ENCODE peak calls at places on chromosomes 3 and 15, in four cellular contexts. One of them, this sample, is unnamed.

GRCh38 chr3:23809294-23809693 is 3.5 kb downstream of the UBE2E1 start:
- DNase-seq in nucleus accumbens: no peak
- DNase-seq in T1000: no peak
- DNase-seq in astrocyte: no peak
- DNase-seq in this sample: no peak

GRCh38 chr15:85743392-85744045 is 51.2 kb downstream of the KLHL25 start:
- DNase-seq in nucleus accumbens: no peak
- DNase-seq in T1000: no peak
- DNase-seq in astrocyte: no peak
- DNase-seq in this sample: no peak

GRCh38 chr3:115272036-115272824 is 125.1 kb upstream of the ZBTB20 start:
- DNase-seq in nucleus accumbens: peak
- DNase-seq in T1000: no peak
- DNase-seq in astrocyte: peak
- DNase-seq in this sample: no peak

GRCh38 chr3:86845731-86846130 is 145.2 kb downstream of the VGLL3 start:
- DNase-seq in T1000: no peak
- DNase-seq in nucleus accumbens: no peak
- DNase-seq in astrocyte: no peak
- DNase-seq in this sample: no peak

GRCh38 chr15:85681391-85681790 is 113.3 kb downstream of the KLHL25 start:
- DNase-seq in T1000: no peak
- DNase-seq in astrocyte: no peak
- DNase-seq in nucleus accumbens: no peak
- DNase-seq in this sample: no peak

GRCh38 chr3:71247221-71247947 is 336.1 kb downstream of the FOXP1 start:
- DNase-seq in nucleus accumbens: no peak
- DNase-seq in T1000: no peak
- DNase-seq in astrocyte: no peak
- DNase-seq in this sample: no peak

GRCh38 chr3:133955892-133956291 is 60.2 kb upstream of the RAB6B start:
- DNase-seq in T1000: no peak
- DNase-seq in astrocyte: no peak
- DNase-seq in nucleus accumbens: no peak
- DNase-seq in this sample: no peak

GRCh38 chr3:54877675-54878544 is 49.9 kb downstream of the LRTM1 start:
- DNase-seq in T1000: no peak
- DNase-seq in astrocyte: no peak
- DNase-seq in nucleus accumbens: no peak
- DNase-seq in this sample: no peak

GRCh38 chr3:194970066-194970465 is 284.4 kb downstream of the FAM43A start:
- DNase-seq in T1000: no peak
- DNase-seq in nucleus accumbens: no peak
- DNase-seq in astrocyte: no peak
- DNase-seq in this sample: no peak

GRCh38 chr15:63391669-63392354 is 10.2 kb upstream of the CA12 start:
- DNase-seq in nucleus accumbens: no peak
- DNase-seq in astrocyte: no peak
- DNase-seq in T1000: no peak
- DNase-seq in this sample: no peak

GRCh38 chr3:183259621-183260020 is 6.6 kb downstream of the B3GNT5 start:
- DNase-seq in nucleus accumbens: no peak
- DNase-seq in astrocyte: no peak
- DNase-seq in T1000: no peak
- DNase-seq in this sample: no peak

GRCh38 chr15:79185199-79185598 is 94.6 kb upstream of the RASGRF1 start:
- DNase-seq in T1000: no peak
- DNase-seq in nucleus accumbens: no peak
- DNase-seq in astrocyte: no peak
- DNase-seq in this sample: no peak

GRCh38 chr3:126288314-126288713 is 68.9 kb downstream of the KLF15 start:
- DNase-seq in nucleus accumbens: peak
- DNase-seq in T1000: no peak
- DNase-seq in astrocyte: no peak
- DNase-seq in this sample: peak

GRCh38 chr3:197949767-197950660 is at the start of gene RPL35A:
- DNase-seq in T1000: peak
- DNase-seq in astrocyte: peak
- DNase-seq in nucleus accumbens: peak
- DNase-seq in this sample: peak

GRCh38 chr3:62669161-62669560 is 206.1 kb downstream of the CADPS start:
- DNase-seq in nucleus accumbens: no peak
- DNase-seq in astrocyte: no peak
- DNase-seq in T1000: no peak
- DNase-seq in this sample: peak

GRCh38 chr3:38348903-38349302 is 2.3 kb downstream of the XYLB start:
- DNase-seq in T1000: peak
- DNase-seq in astrocyte: peak
- DNase-seq in nucleus accumbens: no peak
- DNase-seq in this sample: no peak

This sample was measured in anterior cingulate cortex.